ENCODE peak calls at places on chromosomes 12 and 14, in six cellular contexts. T is Peyer's patch, C is GM20000, G is choroid plexus epithelial cell, N is T-cell, Y is neural crest cell. B is an unnamed sample.

GRCh38 chr14:100800041-100800440 is 25.9 kb upstream of the MEG3 start:
- DNase-seq in T (no peak), C (no peak), G (no peak), N (no peak), Y (no peak), B (no peak)

GRCh38 chr14:20454359-20454644 is 310 bp downstream of the OSGEP start:
- DNase-seq in T (peak), C (no peak), G (no peak), N (no peak), Y (no peak), B (no peak)

GRCh38 chr12:120855823-120856589 is 48.2 kb downstream of the SPPL3 start:
- DNase-seq in T (no peak), C (no peak), G (no peak), N (no peak), Y (no peak), B (no peak)

GRCh38 chr12:14416658-14417057 is 51.2 kb downstream of the ATF7IP start:
- DNase-seq in T (no peak), C (no peak), G (peak), N (no peak), Y (peak), B (peak)

GRCh38 chr12:54970741-54971140 is 13.8 kb downstream of the TESPA1 start:
- DNase-seq in T (no peak), C (no peak), G (no peak), N (no peak), Y (no peak), B (no peak)

GRCh38 chr12:98162906-98163678 is 352.3 kb upstream of the TMPO start:
- DNase-seq in T (no peak), C (no peak), G (no peak), N (no peak), Y (no peak), B (no peak)

GRCh38 chr14:30227871-30228270 is 300.2 kb upstream of the PRKD1 start:
- DNase-seq in T (no peak), C (no peak), G (peak), N (no peak), Y (no peak), B (no peak)

GRCh38 chr14:57692671-57693070 is 173.2 kb downstream of the SLC35F4 start:
- DNase-seq in T (no peak), C (no peak), G (peak), N (no peak), Y (no peak), B (peak)

GRCh38 chr14:55752580-55753365 is 172.8 kb downstream of the KTN1 start:
- DNase-seq in T (no peak), C (no peak), G (peak), N (no peak), Y (no peak), B (no peak)

GRCh38 chr12:64392221-64392620 is 1.7 kb upstream of the C12orf56 start:
- DNase-seq in T (no peak), C (peak), G (peak), N (no peak), Y (no peak), B (peak)

GRCh38 chr12:41514050-41514449 is 325.9 kb downstream of the PDZRN4 start:
- DNase-seq in T (no peak), C (no peak), G (no peak), N (no peak), Y (no peak), B (no peak)

GRCh38 chr12:116164263-116164817 is 113.2 kb downstream of the MED13L start:
- DNase-seq in T (no peak), C (no peak), G (peak), N (no peak), Y (no peak), B (no peak)

GRCh38 chr14:52740751-52741150 is 10.8 kb downstream of the STYX start:
- DNase-seq in T (no peak), C (no peak), G (no peak), N (no peak), Y (no peak), B (no peak)

GRCh38 chr12:94421868-94422740 is 37.6 kb downstream of the CEP83 start:
- DNase-seq in T (no peak), C (no peak), G (no peak), N (no peak), Y (no peak), B (peak)

GRCh38 chr14:61489527-61489926 is 168.1 kb downstream of the PRKCH start:
- DNase-seq in T (no peak), C (no peak), G (no peak), N (no peak), Y (no peak), B (no peak)

GRCh38 chr14:92427096-92427495 is 86.5 kb upstream of the RIN3 start:
- DNase-seq in T (no peak), C (no peak), G (no peak), N (no peak), Y (no peak), B (no peak)

GRCh38 chr12:106380954-106381353 is 23.4 kb downstream of the POLR3B start:
- DNase-seq in T (no peak), C (no peak), G (no peak), N (no peak), Y (no peak), B (no peak)

GRCh38 chr14:51511265-51511664 is 140.4 kb upstream of the FRMD6 start:
- DNase-seq in T (no peak), C (no peak), G (no peak), N (no peak), Y (no peak), B (no peak)

GRCh38 chr12:23523339-23523738 is 426.1 kb downstream of the SOX5 start:
- DNase-seq in T (no peak), C (no peak), G (no peak), N (no peak), Y (no peak), B (peak)

GRCh38 chr12:22321620-22322019 is 12.9 kb downstream of the ST8SIA1 start:
- DNase-seq in T (no peak), C (no peak), G (peak), N (peak), Y (no peak), B (no peak)

GRCh38 chr12:52314511-52314910 is 6.7 kb downstream of the KRT83 start:
- DNase-seq in T (no peak), C (no peak), G (no peak), N (no peak), Y (no peak), B (no peak)

GRCh38 chr12:16545836-16546235 is 60.1 kb downstream of the LMO3 start:
- DNase-seq in T (no peak), C (no peak), G (no peak), N (no peak), Y (no peak), B (no peak)

GRCh38 chr12:72989458-72989947 is 717.3 kb downstream of the TRHDE start:
- DNase-seq in T (no peak), C (no peak), G (no peak), N (no peak), Y (no peak), B (no peak)

GRCh38 chr14:94921870-94922585 is 152.1 kb upstream of the GSC start:
- DNase-seq in T (no peak), C (no peak), G (no peak), N (no peak), Y (no peak), B (no peak)

GRCh38 chr12:105775351-105775750 is 363.4 kb downstream of the NUAK1 start:
- DNase-seq in T (no peak), C (no peak), G (peak), N (no peak), Y (no peak), B (no peak)

B was measured in OCI-LY7.